ENCODE peak calls at places on chromosomes 12 and 14, in nine cellular contexts. J is omental fat pad, M is ovary, T is suprapubic skin, K is uterus, A is Peyer's patch, H is MCF 10A, X is HL-60, F is SK-N-SH. L is an unnamed sample.

GRCh38 chr12:52539024-52539820 is 13.7 kb downstream of the KRT71 start:
- DNase-seq in K (no peak), T (no peak), M (no peak), J (no peak), H (peak), X (no peak), A (no peak), F (no peak), L (no peak)

GRCh38 chr12:119229837-119230236 is 51.1 kb downstream of the HSPB8 start:
- DNase-seq in J (no peak), A (no peak), T (no peak), M (peak), K (no peak), H (peak), X (peak), F (peak), L (no peak)

GRCh38 chr12:61870658-61871559 is 389.3 kb upstream of the USP15 start:
- DNase-seq in H (no peak), M (no peak), F (no peak), J (no peak), T (no peak), X (peak), A (no peak), K (no peak), L (no peak)

GRCh38 chr12:16499617-16500016 is 106.3 kb downstream of the LMO3 start:
- DNase-seq in K (no peak), X (no peak), A (no peak), F (no peak), J (no peak), M (no peak), H (no peak), T (no peak), L (no peak)

GRCh38 chr12:88494520-88494919 is 85.8 kb downstream of the KITLG start:
- DNase-seq in J (no peak), X (no peak), T (no peak), F (no peak), H (no peak), K (no peak), A (no peak), M (no peak), L (no peak)

GRCh38 chr12:10179871-10180270 is 1.0 kb downstream of the TMEM52B start:
- DNase-seq in T (no peak), A (no peak), F (no peak), J (no peak), K (no peak), M (no peak), H (no peak), X (no peak), L (no peak)

GRCh38 chr12:121513464-121514183 is 67.2 kb downstream of the KDM2B start:
- DNase-seq in K (no peak), T (no peak), M (peak), X (no peak), A (no peak), J (peak), F (peak), H (peak), L (no peak)

GRCh38 chr12:122079532-122080081 is 1.1 kb downstream of the MLXIP start:
- DNase-seq in X (peak), M (no peak), A (peak), J (no peak), K (no peak), H (peak), T (peak), F (no peak), L (peak)

GRCh38 chr12:85575115-85576096 is 260.8 kb downstream of the RASSF9 start:
- DNase-seq in K (peak), A (no peak), H (peak), F (peak), X (peak), J (peak), T (no peak), M (peak), L (no peak)

GRCh38 chr14:75315143-75315542 is 36.5 kb downstream of the FOS start:
- DNase-seq in T (peak), A (no peak), F (peak), X (no peak), M (peak), J (no peak), H (peak), K (no peak), L (peak)

GRCh38 chr12:108616941-108617858 is 16.5 kb downstream of the SELPLG start:
- DNase-seq in F (no peak), M (no peak), J (no peak), T (no peak), X (peak), H (peak), A (no peak), K (no peak), L (no peak)

GRCh38 chr12:49055978-49056754 is 4.4 kb downstream of the KMT2D start:
- DNase-seq in F (peak), T (no peak), H (peak), J (no peak), M (peak), K (peak), X (peak), A (no peak), L (peak)

GRCh38 chr14:88044129-88044727 is 39.3 kb downstream of the GPR65 start:
- DNase-seq in M (no peak), A (no peak), H (no peak), X (no peak), J (no peak), F (no peak), T (no peak), K (no peak), L (no peak)

GRCh38 chr14:79596531-79596930 is 614.8 kb downstream of the DIO2 start:
- DNase-seq in F (no peak), T (no peak), K (no peak), X (no peak), M (no peak), A (no peak), H (no peak), J (no peak), L (no peak)

GRCh38 chr12:33427071-33427470 is 12.5 kb downstream of the SYT10 start:
- DNase-seq in F (no peak), H (peak), A (no peak), K (no peak), J (no peak), X (peak), T (no peak), M (no peak), L (no peak)

GRCh38 chr12:100375023-100375737 is 18.3 kb downstream of the SLC17A8 start:
- DNase-seq in K (peak), F (no peak), T (no peak), A (peak), M (peak), J (no peak), X (no peak), H (no peak), L (peak)

GRCh38 chr12:47549258-47549657 is 156.6 kb downstream of the RPAP3 start:
- DNase-seq in K (no peak), M (no peak), X (no peak), T (no peak), H (peak), J (no peak), A (no peak), F (no peak), L (no peak)

GRCh38 chr14:61140271-61140670 is 140.9 kb downstream of the TMEM30B start:
- DNase-seq in X (no peak), K (no peak), H (no peak), J (no peak), T (no peak), M (no peak), F (no peak), A (no peak), L (no peak)

GRCh38 chr12:3197131-3197818 is 120.1 kb downstream of the TSPAN9 start:
- DNase-seq in F (no peak), J (no peak), H (no peak), K (no peak), M (no peak), X (no peak), A (no peak), T (no peak), L (no peak)

GRCh38 chr14:25953532-25954144 is 644.2 kb downstream of the NOVA1 start:
- DNase-seq in T (no peak), F (no peak), K (peak), J (peak), A (no peak), X (no peak), M (peak), H (peak), L (peak)

GRCh38 chr14:26180221-26180620 is 417.6 kb downstream of the NOVA1 start:
- DNase-seq in H (no peak), J (no peak), F (no peak), T (no peak), M (no peak), X (no peak), A (no peak), K (no peak), L (no peak)

GRCh38 chr12:69415471-69416275 is 54.5 kb upstream of the FRS2 start:
- DNase-seq in X (peak), K (peak), T (no peak), A (no peak), M (peak), J (peak), F (peak), H (peak), L (peak)

GRCh38 chr12:90945070-90945649 is 9.8 kb downstream of the CCER1 start:
- DNase-seq in K (no peak), M (no peak), J (no peak), A (no peak), F (peak), X (no peak), T (no peak), H (peak), L (no peak)

GRCh38 chr14:105167303-105168092 is 1.1 kb downstream of the JAG2 start:
- DNase-seq in X (no peak), F (peak), T (no peak), K (no peak), A (peak), H (peak), M (no peak), J (no peak), L (no peak)

GRCh38 chr12:20044304-20044703 is 324.0 kb upstream of the PDE3A start:
- DNase-seq in A (no peak), K (no peak), T (no peak), F (peak), H (no peak), M (no peak), J (no peak), X (no peak), L (no peak)

GRCh38 chr14:31781578-31781977 is 220.4 kb downstream of the NUBPL start:
- DNase-seq in T (no peak), X (no peak), M (no peak), A (no peak), F (no peak), H (peak), J (no peak), K (no peak), L (no peak)

GRCh38 chr12:14768823-14769405 is 34.4 kb downstream of the WBP11 start:
- DNase-seq in M (peak), T (no peak), J (no peak), A (no peak), X (no peak), K (peak), H (peak), F (no peak), L (peak)

GRCh38 chr14:49497725-49498348 is 88.3 kb downstream of the RPS29 start:
- DNase-seq in F (peak), H (peak), T (no peak), M (no peak), X (peak), A (no peak), J (no peak), K (no peak), L (no peak)

GRCh38 chr14:55097894-55098560 is 31.0 kb upstream of the LGALS3 start:
- DNase-seq in H (no peak), J (no peak), M (no peak), X (no peak), K (no peak), A (no peak), F (no peak), T (peak), L (peak)

GRCh38 chr12:24820872-24821271 is 128.0 kb downstream of the BCAT1 start:
- DNase-seq in K (no peak), J (no peak), H (peak), X (no peak), T (no peak), M (peak), A (no peak), F (no peak), L (no peak)

GRCh38 chr12:78239566-78239965 is 408.9 kb downstream of the NAV3 start:
- DNase-seq in T (no peak), M (no peak), H (no peak), X (no peak), K (no peak), F (no peak), J (no peak), A (no peak), L (no peak)

GRCh38 chr12:78236264-78236663 is 405.6 kb downstream of the NAV3 start:
- DNase-seq in T (no peak), K (no peak), H (no peak), A (no peak), X (no peak), J (no peak), F (no peak), M (no peak), L (no peak)

GRCh38 chr12:78245111-78245510 is 414.4 kb downstream of the NAV3 start:
- DNase-seq in H (no peak), A (no peak), M (no peak), X (no peak), F (no peak), T (no peak), K (no peak), J (no peak), L (no peak)

GRCh38 chr12:78241472-78241871 is 410.8 kb downstream of the NAV3 start:
- DNase-seq in A (no peak), M (no peak), K (no peak), J (no peak), T (no peak), X (no peak), H (no peak), F (no peak), L (no peak)

DNA sequence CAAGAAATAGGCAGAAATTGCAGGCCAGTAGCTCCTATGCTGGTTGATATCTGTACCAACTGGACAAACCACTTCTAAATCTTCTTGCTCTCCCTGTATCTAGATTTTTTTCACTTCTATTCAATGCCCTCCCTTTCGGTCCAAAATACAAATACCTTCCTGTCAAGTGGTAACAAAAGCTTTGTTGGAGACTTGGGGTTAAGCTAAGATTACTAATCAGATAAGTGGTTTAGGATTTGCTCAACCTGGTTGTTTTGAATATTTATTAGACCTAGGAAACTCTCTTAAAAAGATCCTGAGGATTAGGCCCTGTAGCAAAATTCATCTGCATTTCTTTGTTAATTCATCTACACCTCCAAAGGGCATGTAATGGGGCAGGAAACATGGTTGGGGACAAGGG is 410.1 kb downstream of the NAV3 start:
- DNase-seq in A (no peak), M (no peak), F (no peak), J (no peak), H (no peak), K (no peak), T (no peak), X (no peak), L (no peak)
- TF ChIP-seq CTCF in A (no peak), M (no peak), F (no peak), J (no peak), H (no peak), K (no peak), T (no peak), X (no peak), L (no peak)

GRCh38 chr12:65787056-65787855 is 37.0 kb upstream of the HMGA2 start:
- DNase-seq in H (no peak), T (no peak), J (no peak), M (no peak), X (no peak), A (no peak), F (no peak), K (no peak), L (no peak)

GRCh38 chr12:65786041-65786440 is 38.2 kb upstream of the HMGA2 start:
- DNase-seq in H (no peak), K (no peak), A (no peak), X (no peak), M (no peak), T (no peak), J (no peak), F (no peak), L (no peak)

GRCh38 chr12:65785500-65785899 is 38.8 kb upstream of the HMGA2 start:
- DNase-seq in M (no peak), T (no peak), X (no peak), H (no peak), K (no peak), A (no peak), F (no peak), J (no peak), L (no peak)

GRCh38 chr12:65791400-65791799 is 32.9 kb upstream of the HMGA2 start:
- DNase-seq in H (no peak), J (no peak), M (no peak), T (no peak), K (no peak), X (no peak), A (no peak), F (no peak), L (no peak)

GRCh38 chr12:65788912-65789311 is 35.4 kb upstream of the HMGA2 start:
- DNase-seq in M (no peak), X (no peak), F (no peak), A (no peak), T (no peak), J (no peak), H (no peak), K (no peak), L (no peak)
- TF ChIP-seq CTCF in M (no peak), X (no peak), F (no peak), A (no peak), T (no peak), J (no peak), H (no peak), K (no peak), L (no peak)

GRCh38 chr12:5692850-5693249 is 252.2 kb downstream of the ANO2 start:
- DNase-seq in H (no peak), K (no peak), X (no peak), A (no peak), F (no peak), M (no peak), T (no peak), J (no peak), L (no peak)

GRCh38 chr12:5689773-5690172 is 255.3 kb downstream of the ANO2 start:
- DNase-seq in X (no peak), A (no peak), K (no peak), J (no peak), T (no peak), F (no peak), H (no peak), M (no peak), L (no peak)

GRCh38 chr12:5691943-5692342 is 253.1 kb downstream of the ANO2 start:
- DNase-seq in H (no peak), T (no peak), K (no peak), M (no peak), F (no peak), A (no peak), X (no peak), J (no peak), L (no peak)

GRCh38 chr12:5688226-5688625 is 256.3 kb downstream of the NTF3 start:
- DNase-seq in J (no peak), H (no peak), T (no peak), K (no peak), F (no peak), A (no peak), M (no peak), X (no peak), L (no peak)

GRCh38 chr12:5690240-5690639 is 254.8 kb downstream of the ANO2 start:
- DNase-seq in F (no peak), M (no peak), T (no peak), K (no peak), A (no peak), X (no peak), H (no peak), J (no peak), L (no peak)
- TF ChIP-seq CTCF in F (no peak), M (no peak), T (no peak), K (no peak), A (no peak), X (no peak), H (no peak), J (no peak), L (no peak)

GRCh38 chr14:89672636-89673279 is 255.7 kb upstream of the FOXN3 start:
- DNase-seq in H (no peak), F (no peak), X (peak), A (peak), M (no peak), T (no peak), J (no peak), K (no peak), L (no peak)

GRCh38 chr14:89669209-89669608 is 252.2 kb upstream of the FOXN3 start:
- DNase-seq in H (no peak), A (no peak), J (no peak), F (no peak), K (no peak), X (peak), T (no peak), M (no peak), L (no peak)

GRCh38 chr14:89675590-89675989 is 258.6 kb upstream of the FOXN3 start:
- DNase-seq in H (no peak), X (no peak), M (no peak), J (no peak), K (no peak), A (no peak), F (no peak), T (no peak), L (no peak)

GRCh38 chr14:89674906-89675305 is 257.9 kb upstream of the FOXN3 start:
- DNase-seq in M (no peak), F (no peak), J (no peak), X (no peak), A (no peak), K (no peak), T (no peak), H (no peak), L (no peak)

GRCh38 chr14:89673499-89674225 is 256.6 kb upstream of the FOXN3 start:
- DNase-seq in H (peak), M (no peak), J (no peak), T (no peak), K (no peak), F (no peak), X (no peak), A (no peak), L (no peak)
- TF ChIP-seq CTCF in H (no peak), M (no peak), J (no peak), T (no peak), K (no peak), F (no peak), X (no peak), A (no peak), L (no peak)

GRCh38 chr12:39807043-39807442 is 187.4 kb upstream of the ABCD2 start:
- DNase-seq in H (peak), T (no peak), M (no peak), F (peak), A (no peak), X (peak), J (no peak), K (no peak), L (no peak)

GRCh38 chr12:39804479-39805241 is 185.1 kb upstream of the ABCD2 start:
- DNase-seq in X (no peak), K (no peak), F (no peak), A (no peak), M (no peak), T (no peak), J (no peak), H (no peak), L (no peak)

GRCh38 chr12:39798977-39799376 is 179.4 kb upstream of the ABCD2 start:
- DNase-seq in T (no peak), A (no peak), K (no peak), F (no peak), X (no peak), M (no peak), J (no peak), H (no peak), L (no peak)

GRCh38 chr12:39805651-39806050 is 186.0 kb upstream of the ABCD2 start:
- DNase-seq in J (no peak), F (no peak), T (no peak), K (no peak), A (no peak), H (no peak), X (no peak), M (no peak), L (no peak)

GRCh38 chr12:39803151-39803550 is 183.5 kb upstream of the ABCD2 start:
- DNase-seq in K (no peak), T (no peak), A (no peak), F (no peak), H (no peak), X (no peak), J (no peak), M (no peak), L (no peak)
- TF ChIP-seq CTCF in K (no peak), T (no peak), A (no peak), F (no peak), H (no peak), X (no peak), J (no peak), M (no peak), L (no peak)

GRCh38 chr12:64147011-64147671 is 75.0 kb downstream of the KICS2 start:
- DNase-seq in F (no peak), H (no peak), J (no peak), K (no peak), T (no peak), X (no peak), A (no peak), M (no peak), L (no peak)

GRCh38 chr12:64145226-64145625 is 76.9 kb downstream of the KICS2 start:
- DNase-seq in M (no peak), T (no peak), K (no peak), X (no peak), J (no peak), H (no peak), A (no peak), F (no peak), L (no peak)

GRCh38 chr12:64142382-64142781 is 79.7 kb downstream of the KICS2 start:
- DNase-seq in M (no peak), K (no peak), F (no peak), H (no peak), J (no peak), T (no peak), A (no peak), X (no peak), L (no peak)

GRCh38 chr12:64147860-64148259 is 74.2 kb downstream of the KICS2 start:
- DNase-seq in M (no peak), J (no peak), K (no peak), T (no peak), X (no peak), F (no peak), H (no peak), A (no peak), L (no peak)

GRCh38 chr12:64142784-64143183 is 79.3 kb downstream of the KICS2 start:
- DNase-seq in H (no peak), T (no peak), A (no peak), J (no peak), F (no peak), X (no peak), M (no peak), K (no peak), L (no peak)
- TF ChIP-seq CTCF in H (no peak), T (no peak), A (no peak), J (no peak), F (no peak), X (no peak), M (no peak), K (no peak), L (no peak)

GRCh38 chr12:105427883-105428282 is 97.4 kb downstream of the C12orf75 start:
- DNase-seq in F (no peak), X (no peak), A (no peak), M (no peak), K (no peak), H (peak), T (no peak), J (no peak), L (no peak)
- TF ChIP-seq CTCF in F (peak), X (no peak), A (no peak), M (no peak), K (no peak), H (no peak), T (no peak), J (no peak), L (no peak)

GRCh38 chr12:113232787-113233585 is 11.7 kb downstream of the TPCN1 start:
- DNase-seq in M (no peak), H (peak), T (peak), X (peak), J (peak), F (no peak), A (no peak), K (no peak), L (peak)
- TF ChIP-seq CTCF in M (no peak), H (no peak), T (no peak), X (peak), J (no peak), F (no peak), A (no peak), K (no peak), L (no peak)